ENCODE peak calls at places on chromosomes 6 and 20, in five cellular contexts. O is K562, A is HepG2, J is A549, S is endothelial cell of umbilical vein. P is an unnamed sample.

GRCh38 chr20:43187476-43188233 is 2.1 kb downstream of the PTPRT start:
- DNase-seq in O (peak), A (peak), J (peak), S (peak), P (peak)

GRCh38 chr6:136625293-136625692 is 75.1 kb upstream of the MAP7 start:
- DNase-seq in O (no peak), A (no peak), J (no peak), S (no peak), P (no peak)

GRCh38 chr6:113396644-113397201 is 460.4 kb upstream of the MARCKS start:
- DNase-seq in O (no peak), A (no peak), J (no peak), S (no peak), P (no peak)

GRCh38 chr6:15148356-15149058 is 97.4 kb upstream of the JARID2 start:
- DNase-seq in O (no peak), A (peak), J (no peak), S (no peak), P (peak)

GRCh38 chr20:24393903-24394302 is 75.5 kb upstream of the SYNDIG1 start:
- DNase-seq in O (no peak), A (no peak), J (no peak), S (no peak), P (no peak)

GRCh38 chr20:25282034-25282781 is 34.3 kb downstream of the PYGB start:
- DNase-seq in O (no peak), A (no peak), J (no peak), S (no peak), P (no peak)

GRCh38 chr6:139852067-139852466 is 477.6 kb upstream of the CITED2 start:
- DNase-seq in O (no peak), A (no peak), J (no peak), S (no peak), P (no peak)

GRCh38 chr6:33670086-33670660 is 41.3 kb downstream of the UQCC2 start:
- DNase-seq in O (no peak), A (no peak), J (no peak), S (no peak), P (no peak)

GRCh38 chr6:107845777-107846176 is 21.7 kb upstream of the SCML4 start:
- DNase-seq in O (no peak), A (no peak), J (no peak), S (no peak), P (no peak)

GRCh38 chr20:1994627-1995026 is 769 bp upstream of the PDYN start:
- DNase-seq in O (no peak), A (no peak), J (no peak), S (no peak), P (no peak)

GRCh38 chr6:35092362-35093117 is 48.6 kb downstream of the TCP11 start:
- DNase-seq in O (peak), A (no peak), J (no peak), S (no peak), P (no peak)

GRCh38 chr6:44001318-44001868 is 125.9 kb downstream of the MRPL14 start:
- DNase-seq in O (peak), A (peak), J (no peak), S (peak), P (peak)

GRCh38 chr20:1757606-1758507 is 100.3 kb upstream of the SIRPG start:
- DNase-seq in O (no peak), A (no peak), J (no peak), S (no peak), P (peak)

GRCh38 chr6:106146852-106147351 is 60.8 kb downstream of the PRDM1 start:
- DNase-seq in O (peak), A (no peak), J (no peak), S (no peak), P (peak)

GRCh38 chr6:35139924-35140524 is 1.1 kb downstream of the TCP11 start:
- DNase-seq in O (peak), A (peak), J (peak), S (peak), P (peak)

GRCh38 chr6:31397901-31398300 is 5.5 kb upstream of the MICA start:
- DNase-seq in O (no peak), A (no peak), J (no peak), S (no peak), P (no peak)

GRCh38 chr6:6696867-6697531 is 108.5 kb downstream of the LY86 start:
- DNase-seq in O (peak), A (peak), J (peak), S (peak), P (peak)

GRCh38 chr6:24330137-24330732 is 27.6 kb downstream of the DCDC2 start:
- DNase-seq in O (no peak), A (peak), J (no peak), S (no peak), P (no peak)

GRCh38 chr6:84062519-84063154 is 29.1 kb downstream of the MRAP2 start:
- DNase-seq in O (peak), A (no peak), J (no peak), S (peak), P (no peak)

GRCh38 chr6:87728706-87729105 is 26.7 kb upstream of the AKIRIN2 start:
- DNase-seq in O (no peak), A (no peak), J (no peak), S (no peak), P (no peak)

GRCh38 chr6:125564941-125565340 is 184.5 kb upstream of the HEY2 start:
- DNase-seq in O (no peak), A (no peak), J (no peak), S (no peak), P (no peak)

GRCh38 chr20:36604952-36605308 is 649 bp upstream of the RAB5IF start:
- DNase-seq in O (peak), A (no peak), J (no peak), S (no peak), P (peak)

GRCh38 chr6:152993431-152993830 is 9.1 kb downstream of the MTRF1L start:
- DNase-seq in O (peak), A (peak), J (peak), S (no peak), P (peak)

GRCh38 chr6:56699066-56699654 is 56.5 kb upstream of the DST start:
- DNase-seq in O (peak), A (peak), J (no peak), S (peak), P (peak)

GRCh38 chr6:32962427-32962826 is 6.0 kb upstream of the BRD2 start:
- DNase-seq in O (no peak), A (no peak), J (no peak), S (no peak), P (no peak)

GRCh38 chr6:161422710-161423109 is 148.8 kb upstream of the AGPAT4 start:
- DNase-seq in O (no peak), A (no peak), J (no peak), S (no peak), P (no peak)

GRCh38 chr20:29873946-29874345 is 1383.5 kb upstream of the DEFB115 start:
- DNase-seq in O (no peak), A (no peak), J (no peak), S (peak), P (peak)

GRCh38 chr6:912871-913663 is 220.1 kb upstream of the EXOC2 start:
- DNase-seq in O (peak), A (peak), J (no peak), S (no peak), P (peak)

GRCh38 chr20:60812561-60812960 is 439.5 kb upstream of the CDH4 start:
- DNase-seq in O (no peak), A (no peak), J (no peak), S (no peak), P (no peak)

GRCh38 chr20:48131581-48131980 is 346.3 kb upstream of the SULF2 start:
- DNase-seq in O (no peak), A (no peak), J (no peak), S (no peak), P (no peak)

DNA sequence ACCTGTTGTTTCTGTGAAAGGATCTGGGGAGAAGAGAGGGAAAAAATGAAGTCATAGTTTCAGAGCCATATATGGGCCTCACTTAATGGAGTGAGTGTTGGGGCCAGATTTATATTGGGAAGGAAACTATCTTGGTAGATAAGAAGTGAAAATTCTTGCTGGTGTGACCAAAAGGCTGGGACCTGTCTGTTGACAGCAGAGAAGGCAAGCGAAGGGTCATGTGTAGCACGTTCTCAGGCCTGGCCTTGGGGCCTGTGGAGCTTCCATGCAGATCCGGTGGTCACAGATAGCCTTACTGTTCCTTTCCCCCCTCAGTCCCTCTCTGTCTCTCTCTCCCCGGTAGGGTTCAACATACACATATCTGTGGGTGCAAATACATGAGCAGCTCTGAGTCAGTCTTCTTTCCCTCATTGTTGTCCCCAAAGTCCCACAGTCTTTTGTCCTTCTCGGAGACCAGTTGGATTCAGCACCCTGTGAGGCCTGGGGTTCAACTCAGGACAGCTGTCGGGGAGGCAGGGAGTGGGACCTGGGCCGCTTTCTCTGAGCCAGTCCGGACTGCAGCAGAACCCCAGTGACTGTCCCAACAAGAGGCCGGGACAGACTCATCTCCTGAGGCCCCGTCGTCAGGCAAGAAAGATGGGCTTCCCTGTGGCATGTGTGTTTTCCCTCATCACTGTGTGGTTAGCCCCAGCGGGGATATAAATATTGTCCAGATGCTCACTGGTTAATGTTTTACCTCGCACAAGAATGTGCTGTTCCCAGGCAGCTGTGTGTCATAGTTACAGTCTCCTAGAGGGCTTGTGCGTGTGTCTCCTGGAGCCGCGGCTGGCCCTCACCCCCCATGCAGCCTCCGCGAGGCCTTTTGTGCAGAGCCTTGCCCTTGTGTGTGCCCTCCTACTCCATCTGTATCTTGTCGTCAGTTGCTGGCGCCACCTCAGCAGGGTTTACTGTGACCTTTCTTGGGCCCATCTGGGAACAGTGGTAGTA is 34.7 kb downstream of the PPP1R14C start:
- DNase-seq in O (no peak), A (peak), J (peak), S (no peak), P (no peak)
- TF ChIP-seq MYC in O (no peak), A (no peak), J (no peak), S (no peak), P (no peak)

GRCh38 chr6:89079611-89080213 is 839 bp upstream of the PNRC1 start:
- DNase-seq in O (no peak), A (no peak), J (no peak), S (peak), P (peak)
- TF ChIP-seq POLR2A in O (no peak), A (no peak), J (no peak), S (peak), P (no peak)

GRCh38 chr20:50017160-50017559 is 34.4 kb downstream of the SNAI1 start:
- DNase-seq in O (peak), A (no peak), J (no peak), S (no peak), P (no peak)
- TF ChIP-seq MYC in O (no peak), A (no peak), J (no peak), S (no peak), P (no peak)

GRCh38 chr20:45419188-45420091 is 3.5 kb downstream of the PIGT start:
- DNase-seq in O (no peak), A (peak), J (peak), S (peak), P (no peak)
- TF ChIP-seq POLR2A in O (no peak), A (no peak), J (no peak), S (no peak), P (no peak)

GRCh38 chr20:14334306-14334930 is 3.0 kb downstream of the FLRT3 start:
- DNase-seq in O (no peak), A (peak), J (peak), S (peak), P (peak)

GRCh38 chr20:14333734-14334133 is 3.7 kb downstream of the FLRT3 start:
- DNase-seq in O (no peak), A (no peak), J (no peak), S (no peak), P (no peak)

GRCh38 chr20:14336667-14337066 is 745 bp downstream of the FLRT3 start:
- DNase-seq in O (no peak), A (peak), J (peak), S (no peak), P (no peak)

GRCh38 chr20:14335122-14335521 is 2.3 kb downstream of the FLRT3 start:
- DNase-seq in O (no peak), A (no peak), J (no peak), S (no peak), P (no peak)

DNA sequence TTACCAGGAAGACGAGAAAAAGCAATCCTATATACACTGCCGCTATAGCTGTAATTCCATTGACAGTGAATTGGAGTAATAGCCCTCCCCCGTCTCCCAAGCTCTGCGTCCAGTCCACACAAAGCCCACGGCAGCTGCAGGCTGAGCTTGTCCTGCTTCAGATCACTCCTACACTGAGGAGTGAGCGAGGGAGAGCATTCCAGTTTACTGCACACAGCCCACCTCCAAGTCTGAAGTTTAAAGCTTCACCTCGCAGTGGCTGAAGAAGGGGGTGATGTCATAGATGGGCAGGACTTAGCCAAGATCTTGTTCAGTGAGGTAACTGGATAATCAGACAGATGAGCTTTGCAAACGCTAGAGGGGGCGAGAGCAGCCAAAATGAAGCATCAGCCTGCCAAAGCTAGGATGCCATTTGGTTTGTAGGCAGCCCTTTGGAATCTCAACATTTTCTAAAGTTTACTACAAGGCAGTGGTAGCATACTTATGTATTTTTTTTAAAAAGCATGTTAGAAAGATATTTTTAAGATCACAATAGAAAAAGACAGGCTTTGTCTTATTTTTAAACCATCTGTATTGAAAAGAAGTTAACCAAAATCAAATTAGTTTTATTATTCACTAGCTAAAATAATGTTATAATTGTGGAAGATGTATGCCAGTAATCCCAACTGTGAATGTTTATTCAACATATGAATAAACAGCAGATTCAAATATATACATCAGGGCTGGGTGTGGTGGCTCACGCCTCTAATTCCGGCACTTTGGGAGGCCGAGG is at the start of gene FLRT3:
- DNase-seq in O (no peak), A (peak), J (peak), S (peak), P (peak)
- TF ChIP-seq MYC in O (no peak), A (no peak), J (no peak), S (no peak), P (no peak)

P was measured in NB4.